ENCODE peak calls at places on chromosomes 3 and 15, in nine cellular contexts. Q, U, Y, D, N, I, C, Z and K are unnamed samples.

GRCh38 chr15:71146597-71146996 is 31.3 kb downstream of the THSD4 start:
- DNase-seq in D (no peak), C (no peak), Z (no peak), U (no peak), Q (no peak), N (no peak), Y (no peak), I (no peak), K (no peak)

GRCh38 chr3:133996251-133996661 is 33.5 kb downstream of the SLCO2A1 start:
- DNase-seq in Q (no peak), Z (no peak), U (no peak), N (no peak), I (no peak), D (peak; percentile 52), C (peak; percentile 60), Y (no peak), K (no peak)

GRCh38 chr3:155323063-155323666 is 29.7 kb upstream of the STRIT1 start:
- DNase-seq in I (peak; percentile 82), Z (no peak), N (peak; percentile 29), Y (no peak), U (peak; percentile 89), D (peak; percentile 51), Q (no peak), C (no peak), K (no peak)

GRCh38 chr15:37100109-37100873 is at the start of gene MEIS2:
- DNase-seq in I (peak; percentile 95), D (peak; percentile 92), N (peak; percentile 78), Z (peak; percentile 94), Q (peak; percentile 95), U (peak; percentile 89), Y (no peak), C (peak; percentile 98), K (peak; percentile 86)

GRCh38 chr3:43786953-43787305 is 96.2 kb downstream of the ABHD5 start:
- DNase-seq in N (no peak), U (no peak), Y (no peak), Q (no peak), Z (no peak), I (no peak), D (no peak), C (no peak), K (no peak)

GRCh38 chr3:39255503-39256325 is 24.1 kb downstream of the CX3CR1 start:
- DNase-seq in Q (no peak), U (peak; percentile 95), D (no peak), Y (no peak), I (no peak), Z (no peak), N (no peak), C (no peak), K (peak; percentile 61)

GRCh38 chr15:33142708-33143107 is 51.8 kb downstream of the FMN1 start:
- DNase-seq in C (no peak), Q (no peak), U (no peak), D (no peak), I (no peak), Z (no peak), Y (no peak), N (no peak), K (no peak)

GRCh38 chr15:26967719-26968269 is 3.2 kb upstream of the GABRG3 start:
- DNase-seq in Z (no peak), D (no peak), I (peak; percentile 14), N (no peak), Q (no peak), Y (no peak), U (no peak), C (no peak), K (peak; percentile 74)

GRCh38 chr15:28043625-28044520 is 55.2 kb downstream of the OCA2 start:
- DNase-seq in U (no peak), N (no peak), C (no peak), Q (no peak), I (no peak), Z (no peak), Y (no peak), D (no peak), K (no peak)

GRCh38 chr3:127738192-127738840 is 65.6 kb downstream of the ABTB1 start:
- DNase-seq in N (peak; percentile 74), C (no peak), D (peak; percentile 94), Y (no peak), Z (no peak), U (no peak), Q (no peak), I (peak; percentile 51), K (no peak)

GRCh38 chr3:21544076-21544462 is 206.9 kb downstream of the ZNF385D start:
- DNase-seq in N (no peak), Q (no peak), I (peak; percentile 27), Z (no peak), U (no peak), C (no peak), D (no peak), Y (no peak), K (no peak)

GRCh38 chr3:20326537-20326936 is 140.5 kb upstream of the SGO1 start:
- DNase-seq in Q (no peak), I (peak; percentile 55), C (no peak), D (no peak), Y (no peak), N (no peak), Z (no peak), U (no peak), K (no peak)

GRCh38 chr3:193229851-193230250 is 11.2 kb upstream of the PLAAT1 start:
- DNase-seq in D (no peak), Q (no peak), Z (no peak), C (no peak), U (no peak), I (no peak), Y (no peak), N (no peak), K (no peak)

GRCh38 chr3:193701896-193702644 is 109.1 kb downstream of the OPA1 start:
- DNase-seq in Q (no peak), Z (no peak), Y (no peak), N (no peak), I (peak; percentile 29), C (no peak), D (no peak), U (peak; percentile 18), K (no peak)

GRCh38 chr15:56496635-56497034 is 31.7 kb upstream of the MNS1 start:
- DNase-seq in Q (no peak), I (peak; percentile 73), C (no peak), N (no peak), U (peak; percentile 88), Z (no peak), Y (no peak), D (no peak), K (no peak)

GRCh38 chr3:131072845-131073244 is 46.2 kb downstream of the NEK11 start:
- DNase-seq in D (no peak), C (peak; percentile 73), N (no peak), I (peak; percentile 52), Y (no peak), Z (no peak), U (no peak), Q (no peak), K (no peak)

GRCh38 chr3:123298903-123299302 is 97.2 kb downstream of the SEC22A start:
- DNase-seq in C (no peak), U (no peak), Q (no peak), D (no peak), I (peak; percentile 29), Y (no peak), Z (no peak), N (no peak), K (no peak)

GRCh38 chr3:101310580-101311375 is 9.6 kb downstream of the IMPG2 start:
- DNase-seq in C (peak; percentile 59), D (no peak), I (no peak), U (no peak), Y (no peak), N (no peak), Z (no peak), Q (no peak), K (no peak)
- H3K4me3 ChIP-seq in C (no peak overlapping the region), D (no peak overlapping the region), I (no peak overlapping the region), U (no peak overlapping the region), Y (no peak overlapping the region), N (no peak overlapping the region), Z (no peak overlapping the region), Q (peak overlapping the region; percentile 3), K (no peak overlapping the region)

DNA sequence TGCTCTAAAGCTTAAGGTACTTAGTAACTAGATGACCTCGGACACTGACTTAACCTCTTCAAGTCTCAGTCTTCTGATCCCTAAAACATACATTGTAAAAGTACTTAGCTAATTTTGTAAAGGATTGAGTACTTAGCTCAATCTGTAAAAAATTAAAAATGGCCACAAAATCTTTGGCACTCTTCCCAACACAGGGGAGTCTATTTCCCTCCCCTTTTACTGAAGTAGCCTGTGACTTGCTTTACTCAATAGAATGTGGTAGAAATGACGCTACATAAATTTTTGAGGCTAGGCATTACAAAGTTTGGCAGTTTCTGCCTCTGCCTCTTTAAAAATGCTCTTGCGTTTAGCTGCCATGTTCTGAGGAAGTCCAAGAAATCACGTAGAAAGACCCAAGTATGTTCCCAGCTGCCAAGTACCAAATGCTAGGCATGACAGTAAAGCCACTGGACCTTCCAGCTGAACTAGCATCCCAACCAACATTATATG is 80.2 kb downstream of the CBLB start:
- DNase-seq in Y (no peak), I (no peak), Q (no peak), C (no peak), U (no peak), D (no peak), Z (no peak), N (no peak), K (no peak)
- H3K4me1 ChIP-seq in Y (peaks cover 6% of the 10 kb centered on the region), I (peaks cover 59% of the 10 kb centered on the region), Q (peaks cover 7% of the 10 kb centered on the region), C (peaks cover 13% of the 10 kb centered on the region), U (peaks cover 5% of the 10 kb centered on the region), D (peaks cover 21% of the 10 kb centered on the region), Z (peaks cover 99% of the 10 kb centered on the region), N (no peaks in the 10 kb centered on the region), K (peaks cover 5% of the 10 kb centered on the region)

DNA sequence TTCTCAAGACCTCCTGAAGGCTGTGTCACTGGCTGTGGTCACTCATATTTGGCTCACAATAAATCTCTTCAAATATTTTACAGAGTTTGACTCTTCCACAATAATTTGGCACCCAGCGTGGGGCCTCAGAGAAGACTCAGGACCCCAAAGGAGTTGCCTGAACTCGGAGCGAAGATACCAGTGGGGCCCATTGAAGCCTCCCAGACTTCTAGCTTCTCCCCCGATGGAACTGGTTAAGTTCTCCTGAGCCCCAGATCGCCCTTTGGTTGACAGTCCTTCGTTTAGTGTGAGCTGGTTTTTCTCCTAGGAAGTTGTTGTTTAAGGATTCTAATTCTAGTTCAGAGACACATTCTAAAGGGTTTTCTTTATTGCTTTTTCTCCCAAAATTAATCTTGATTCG is 1.4 kb upstream of the SLC41A3 start:
- DNase-seq in C (no peak), Y (no peak), Z (no peak), Q (no peak), D (no peak), N (no peak), U (no peak), I (no peak), K (no peak)
- H3K27ac ChIP-seq in C (no peak overlapping the region), Y (no peak overlapping the region), Z (no peak overlapping the region), Q (no peak overlapping the region), D (no peak overlapping the region), N (no peak overlapping the region), U (no peak overlapping the region), I (no peak overlapping the region), K (no peak overlapping the region)

DNA sequence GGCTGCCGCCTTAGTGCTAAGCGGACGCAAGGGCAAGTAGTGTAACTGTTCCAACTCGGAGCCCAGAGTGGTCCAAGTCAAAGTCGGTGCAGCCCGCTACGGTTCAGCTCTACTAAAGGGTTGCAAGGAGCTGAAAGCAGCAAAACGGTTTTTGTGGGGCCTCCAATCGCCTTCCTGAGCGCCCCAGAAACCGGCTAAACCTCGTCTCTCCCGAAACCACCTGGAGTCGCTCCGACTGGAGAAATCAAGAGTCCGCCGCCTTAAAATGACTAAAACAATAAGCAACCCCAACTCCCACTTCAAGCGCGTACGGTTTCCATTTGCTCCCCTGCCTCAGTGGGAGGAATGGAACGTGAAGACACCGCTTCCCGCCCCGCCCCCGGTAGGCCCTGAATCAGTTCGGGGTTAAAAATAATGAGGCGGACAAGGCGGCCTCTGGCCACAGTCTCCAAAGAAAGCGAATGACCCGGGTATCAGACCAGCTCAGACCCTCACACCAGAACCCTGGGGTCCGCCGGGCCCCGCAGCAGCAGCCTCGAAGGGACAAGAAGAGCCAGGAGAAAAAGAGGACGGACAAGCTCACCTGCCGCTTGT is 400 bp downstream of the SEC11A start:
- DNase-seq in Y (peak; percentile 21), D (peak; percentile 49), C (peak; percentile 67), Z (no peak), U (peak; percentile 41), I (peak; percentile 70), N (peak; percentile 49), Q (peak; percentile 29), K (peak; percentile 71)
- H3K4me3 ChIP-seq in Y (peak overlapping the region; percentile 69), D (peak overlapping the region; percentile 83), C (peak overlapping the region; percentile 71), Z (peak overlapping the region; percentile 92), U (peak overlapping the region; percentile 89), I (peak overlapping the region; percentile 93), N (peak overlapping the region; percentile 81), Q (peak overlapping the region; percentile 70), K (peak overlapping the region; percentile 89)